ENCODE peak calls at places on chromosomes 5 and 9, in five cellular contexts. R, C, H, M and B are unnamed samples.
A peak's percentile ranks its signal among the peaks of the same experiment; 100 is the strongest.

GRCh38 chr5:139875957-139876356 is 80.3 kb downstream of the PSD2 start:
- DNase-seq in R (no peak), H (no peak), C (no peak), M (no peak), B (no peak)

GRCh38 chr5:60354322-60354721 is 345.6 kb downstream of the DEPDC1B start:
- DNase-seq in M (no peak), C (no peak), H (no peak), R (no peak), B (no peak)

GRCh38 chr9:130183133-130183762 is 11.0 kb downstream of the NCS1 start:
- DNase-seq in C (peak; percentile 64), R (peak; percentile 46), M (peak; percentile 72), H (peak; percentile 85), B (no peak)

GRCh38 chr9:36770025-36770424 is 197.3 kb downstream of the MELK start:
- DNase-seq in M (peak; percentile 41), C (no peak), H (no peak), R (no peak), B (no peak)

GRCh38 chr5:149666212-149666852 is 63.8 kb upstream of the PPARGC1B start:
- DNase-seq in M (no peak), R (no peak), C (no peak), H (peak; percentile 31), B (peak; percentile 47)

GRCh38 chr5:181151146-181151545 is 3.8 kb downstream of the OR2V2 start:
- DNase-seq in R (no peak), M (peak; percentile 41), C (no peak), H (peak; percentile 18), B (peak; percentile 64)

GRCh38 chr5:171571663-171572062 is 152.2 kb downstream of the FGF18 start:
- DNase-seq in H (peak; percentile 67), C (peak; percentile 7), R (no peak), M (no peak), B (peak; percentile 80)

GRCh38 chr9:112193562-112194288 is 18.6 kb upstream of the SUSD1 start:
- DNase-seq in C (no peak), H (no peak), R (no peak), M (no peak), B (no peak)

GRCh38 chr9:74556685-74557084 is 59.5 kb downstream of the RORB start:
- DNase-seq in H (peak; percentile 2), R (no peak), C (no peak), M (no peak), B (no peak)

GRCh38 chr9:129626944-129627297 is 958 bp downstream of the NTMT1 start:
- DNase-seq in C (no peak), R (no peak), H (peak; percentile 80), M (no peak), B (peak; percentile 37)

GRCh38 chr5:55773057-55773456 is 35.2 kb downstream of the DDX4 start:
- DNase-seq in C (no peak), R (peak; percentile 74), M (no peak), H (no peak), B (peak; percentile 31)

GRCh38 chr9:137974746-137975526 is 97.4 kb downstream of the CACNA1B start:
- DNase-seq in H (no peak), C (no peak), R (no peak), M (no peak), B (no peak)

GRCh38 chr5:163978897-163979296 is 473.5 kb downstream of the MAT2B start:
- DNase-seq in M (no peak), C (no peak), H (no peak), R (no peak), B (no peak)

GRCh38 chr5:59685806-59686205 is 207.7 kb downstream of the PDE4D start:
- DNase-seq in H (peak; percentile 23), M (no peak), R (no peak), C (no peak), B (no peak)

GRCh38 chr5:65037845-65038815 is 269.4 kb downstream of the CWC27 start:
- DNase-seq in M (no peak), C (no peak), R (peak; percentile 39), H (peak; percentile 20), B (peak; percentile 25)

GRCh38 chr5:107376546-107377276 is 294.0 kb downstream of the EFNA5 start:
- DNase-seq in M (no peak), H (no peak), R (no peak), C (no peak), B (no peak)

GRCh38 chr5:175325681-175326080 is 118.3 kb downstream of the DRD1 start:
- DNase-seq in C (no peak), R (no peak), H (peak; percentile 2), M (no peak), B (peak; percentile 22)

GRCh38 chr9:82133973-82134372 is 145.4 kb downstream of the SPATA31D1 start:
- DNase-seq in H (peak; percentile 60), R (no peak), C (no peak), M (no peak), B (peak; percentile 38)
- H3K4me2 ChIP-seq in H (peak overlapping the region; percentile 45), R (no peak overlapping the region), C (no peak overlapping the region), M (peak overlapping the region; percentile 39), B (no peak overlapping the region)

GRCh38 chr5:142428036-142428772 is 103.4 kb upstream of the SPRY4 start:
- DNase-seq in H (no peak), M (no peak), C (no peak), R (no peak), B (no peak)

GRCh38 chr5:142427529-142427928 is 102.7 kb upstream of the SPRY4 start:
- DNase-seq in H (no peak), C (no peak), M (no peak), R (no peak), B (no peak)

GRCh38 chr5:142426129-142426641 is 101.4 kb upstream of the SPRY4 start:
- DNase-seq in M (no peak), H (peak; percentile 38), C (no peak), R (no peak), B (peak; percentile 2)

GRCh38 chr5:142425286-142426065 is 100.7 kb upstream of the SPRY4 start:
- DNase-seq in M (no peak), C (no peak), R (no peak), H (peak; percentile 77), B (no peak)

DNA sequence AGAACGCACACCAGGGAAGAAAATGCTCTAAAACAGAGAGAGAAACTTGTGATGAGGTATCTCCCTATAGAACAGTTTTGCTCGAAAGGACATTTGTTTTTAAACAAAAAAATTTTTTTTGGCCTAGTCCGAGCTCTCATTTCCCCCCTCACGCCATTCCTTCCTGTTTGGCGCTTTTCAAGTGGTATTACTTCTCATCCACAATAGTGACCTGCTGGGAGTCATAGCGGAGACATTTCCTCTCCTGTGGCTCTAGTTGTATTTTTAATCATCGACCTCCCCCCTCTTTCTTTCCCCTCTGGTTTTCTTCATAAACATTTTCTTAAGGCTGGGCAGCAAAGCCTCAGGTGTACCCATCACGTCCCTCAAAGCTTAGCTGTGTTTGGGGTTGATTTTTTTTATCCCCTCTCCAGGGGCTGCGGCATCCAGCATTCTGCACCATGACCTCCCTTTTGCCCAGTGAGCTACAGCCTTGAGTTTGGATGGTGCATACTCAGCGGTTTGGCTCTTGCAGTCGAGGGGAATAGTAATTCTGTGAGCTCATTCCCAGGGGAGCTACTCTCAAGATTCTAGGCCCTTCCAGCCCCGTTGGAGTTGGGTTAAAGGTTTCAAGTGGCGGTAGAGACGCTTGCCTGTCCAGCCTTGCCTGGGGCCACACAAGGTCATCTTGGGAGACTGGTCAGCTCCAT is 102.0 kb upstream of the SPRY4 start:
- DNase-seq in H (no peak), R (no peak), C (no peak), M (no peak), B (no peak)
- H3K4me3 ChIP-seq in H (no peak overlapping the region), R (no peak overlapping the region), C (no peak overlapping the region), M (no peak overlapping the region), B (no peak overlapping the region)

GRCh38 chr5:132435891-132436290 is 54.7 kb downstream of the IRF1 start:
- DNase-seq in R (no peak), M (no peak), C (no peak), H (no peak), B (no peak)

GRCh38 chr5:132438931-132439330 is 51.6 kb downstream of the IRF1 start:
- DNase-seq in H (peak; percentile 38), R (no peak), M (no peak), C (no peak), B (no peak)

GRCh38 chr5:132439521-132440206 is 50.9 kb downstream of the IRF1 start:
- DNase-seq in R (no peak), H (peak; percentile 97), M (no peak), C (no peak), B (peak; percentile 46)

GRCh38 chr5:132436936-132437335 is 53.6 kb downstream of the IRF1 start:
- DNase-seq in H (no peak), M (no peak), R (no peak), C (no peak), B (no peak)

DNA sequence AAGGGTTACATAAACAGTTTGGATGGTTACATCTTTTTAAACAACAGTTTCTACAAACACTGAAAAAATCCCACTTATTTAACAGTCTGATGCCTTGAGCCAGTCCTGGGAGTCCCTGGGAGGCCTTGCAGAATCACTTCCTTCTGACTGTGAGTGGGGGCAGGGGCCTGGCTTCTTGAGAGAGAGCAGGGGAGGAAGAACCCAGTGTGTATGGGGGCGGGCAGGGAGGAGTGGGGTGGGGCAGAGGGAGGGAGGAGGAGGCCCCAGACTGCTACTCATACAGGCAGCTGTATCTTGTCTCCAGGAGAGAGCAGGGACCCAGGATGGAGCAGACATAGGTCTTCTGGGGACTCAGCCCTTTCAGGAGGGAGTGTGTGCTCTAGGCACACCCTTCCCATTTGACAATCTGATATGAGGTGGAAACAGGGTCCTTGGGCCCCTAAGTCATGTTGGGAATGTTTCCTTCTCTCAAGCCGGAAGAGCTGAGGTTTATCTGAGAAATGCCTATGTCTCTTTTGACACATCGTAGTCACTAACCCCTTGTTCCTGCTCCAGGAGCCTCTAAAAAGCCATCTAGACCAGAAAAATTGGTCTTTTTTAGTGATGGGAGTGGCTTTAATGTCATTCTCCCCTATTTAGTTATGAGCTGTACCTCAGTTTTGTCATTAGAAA is 52.8 kb downstream of the IRF1 start:
- DNase-seq in C (no peak), R (no peak), H (peak; percentile 90), M (no peak), B (no peak)
- H3K4me2 ChIP-seq in C (no peak overlapping the region), R (no peak overlapping the region), H (peak overlapping the region; percentile 24), M (peak overlapping the region; percentile 61), B (no peak overlapping the region)

GRCh38 chr9:116154334-116154975 is 864 bp downstream of the PAPPA start:
- DNase-seq in R (no peak), M (peak; percentile 83), C (peak; percentile 22), H (peak; percentile 64), B (no peak)

GRCh38 chr9:116153765-116154333 is at the start of gene PAPPA:
- DNase-seq in C (no peak), H (peak; percentile 55), R (no peak), M (no peak), B (no peak)

GRCh38 chr9:116154976-116155699 is 1.5 kb downstream of the PAPPA start:
- DNase-seq in R (no peak), C (no peak), H (peak; percentile 71), M (peak; percentile 39), B (no peak)

GRCh38 chr9:116156621-116157314 is 3.2 kb downstream of the PAPPA start:
- DNase-seq in C (peak; percentile 73), H (peak; percentile 87), R (no peak), M (peak; percentile 44), B (peak; percentile 71)

DNA sequence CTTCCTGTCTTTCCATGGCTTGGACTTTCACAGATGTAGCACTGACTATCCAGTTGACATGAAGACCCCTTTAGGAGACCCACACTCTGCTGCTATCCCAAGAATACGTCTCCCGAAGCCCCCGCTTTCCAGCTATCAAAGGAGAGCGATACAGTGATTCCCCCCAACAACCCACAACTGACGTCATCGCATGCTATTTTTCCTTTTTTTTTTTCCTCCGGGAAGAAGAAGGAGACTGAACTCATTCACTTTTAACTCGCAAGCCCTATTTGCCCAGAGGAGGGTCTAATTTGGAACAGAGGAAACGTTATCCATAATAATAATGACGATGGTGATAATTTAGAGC is 2.1 kb downstream of the PAPPA start:
- DNase-seq in C (no peak), R (no peak), H (peak; percentile 75), M (peak; percentile 38), B (no peak)
- H3K4me3 ChIP-seq in C (peak overlapping the region; percentile 63), R (no peak overlapping the region), H (peak overlapping the region; percentile 90), M (peak overlapping the region; percentile 80), B (no peak overlapping the region)